ENCODE peak calls at places on chromosomes 2 and 18, in ten cellular contexts. M is adrenal gland, D is K562, N is endothelial cell of umbilical vein, H is right lobe of liver, P is stomach, X is uterus, T is A549, Z is spleen, A is IMR-90. B is an unnamed sample.

GRCh38 chr18:44744206-44745180 is 63.8 kb downstream of the SETBP1 start:
- DNase-seq in M (peak; percentile 21), P (no peak), T (no peak), N (no peak), H (no peak), D (no peak), Z (peak; percentile 78), X (no peak), A (no peak), B (peak; percentile 48)

GRCh38 chr2:226584656-226585055 is 215.0 kb downstream of the IRS1 start:
- DNase-seq in P (no peak), Z (no peak), M (no peak), H (no peak), D (no peak), A (no peak), X (no peak), T (no peak), N (no peak), B (no peak)

GRCh38 chr2:24822049-24822706 is 29.0 kb downstream of the CENPO start:
- DNase-seq in X (peak; percentile 6), T (no peak), H (no peak), P (peak; percentile 10), Z (no peak), M (no peak), A (no peak), N (no peak), D (no peak), B (no peak)

GRCh38 chr2:163756588-163756987 is 20.8 kb upstream of the FIGN start:
- DNase-seq in N (no peak), P (no peak), X (no peak), T (no peak), D (no peak), Z (no peak), H (no peak), A (no peak), M (no peak), B (no peak)

GRCh38 chr2:240520143-240520973 is 37.4 kb downstream of the ANKMY1 start:
- DNase-seq in D (no peak), A (no peak), M (no peak), X (no peak), P (no peak), T (no peak), Z (peak; percentile 66), N (no peak), H (no peak), B (no peak)

GRCh38 chr2:191155608-191156071 is 4.8 kb upstream of the STAT4 start:
- DNase-seq in X (no peak), A (peak; percentile 70), M (no peak), T (peak; percentile 68), H (no peak), P (no peak), Z (no peak), D (peak; percentile 6), N (peak; percentile 69), B (no peak)

GRCh38 chr2:239204143-239204875 is 196.5 kb downstream of the HDAC4 start:
- DNase-seq in D (no peak), P (no peak), Z (no peak), X (no peak), A (no peak), N (no peak), T (no peak), M (no peak), H (peak; percentile 40), B (no peak)

GRCh38 chr2:8215159-8215863 is 466.5 kb upstream of the ID2 start:
- DNase-seq in M (no peak), D (no peak), N (no peak), A (no peak), H (no peak), Z (no peak), P (no peak), X (no peak), T (no peak), B (no peak)

GRCh38 chr2:37644191-37644590 is 27.3 kb downstream of the CDC42EP3 start:
- DNase-seq in D (no peak), H (no peak), M (no peak), Z (no peak), X (no peak), N (peak; percentile 58), P (no peak), A (no peak), T (no peak), B (no peak)

GRCh38 chr2:10331033-10331701 is 28.5 kb downstream of the HPCAL1 start:
- DNase-seq in H (peak; percentile 73), M (peak; percentile 47), D (peak; percentile 64), Z (peak; percentile 94), N (peak; percentile 49), T (peak; percentile 81), X (peak; percentile 37), A (no peak), P (peak; percentile 78), B (no peak)

GRCh38 chr2:196677404-196677803 is 37.9 kb downstream of the CCDC150 start:
- DNase-seq in T (peak; percentile 17), H (no peak), X (no peak), Z (no peak), N (no peak), M (no peak), P (no peak), A (peak; percentile 77), D (no peak), B (no peak)

DNA sequence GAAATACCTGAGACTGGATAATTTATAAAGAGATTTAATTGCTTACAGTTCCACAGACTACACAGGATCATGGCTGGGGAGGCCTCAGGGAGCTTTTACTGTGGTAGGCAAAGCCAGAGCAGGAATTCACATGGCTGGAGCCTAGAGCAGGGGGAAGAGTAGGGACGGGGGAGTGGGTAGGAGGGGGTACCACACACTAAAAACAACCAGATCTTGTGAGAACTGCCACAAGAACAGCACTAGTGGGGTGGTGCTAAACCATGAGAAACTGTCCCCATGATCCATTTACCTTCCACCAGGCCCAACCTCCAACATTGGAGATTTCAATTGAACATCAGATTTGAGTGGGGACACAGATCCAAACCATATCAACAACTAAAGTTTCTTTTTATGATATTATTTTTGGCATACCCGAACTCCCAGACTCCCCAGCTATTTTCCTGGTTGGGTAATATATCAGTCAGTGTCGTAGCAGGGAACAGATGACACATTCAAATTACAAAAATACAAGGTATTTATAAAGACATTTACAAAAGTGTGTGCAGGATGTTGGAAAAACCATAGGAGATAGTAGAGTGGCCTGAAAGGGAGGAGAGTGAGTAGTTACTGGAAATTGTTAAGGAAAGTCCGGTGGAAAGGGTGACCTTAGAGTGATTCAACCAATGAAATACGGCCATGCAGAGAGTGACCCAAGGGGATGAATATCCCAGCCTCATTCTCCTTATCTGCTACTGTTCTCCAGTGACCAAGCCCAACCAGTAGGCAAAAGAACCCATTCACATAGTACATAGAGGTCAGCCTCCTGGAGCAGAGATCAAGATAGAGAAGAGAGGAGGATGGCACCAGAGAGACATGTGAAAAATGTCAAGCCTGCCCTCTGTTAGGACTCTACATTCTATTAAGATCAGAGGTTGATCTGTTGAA is 8.8 kb downstream of the RPL37A start:
- DNase-seq in T (no peak), Z (no peak), H (no peak), X (no peak), A (no peak), D (no peak), M (no peak), N (no peak), P (no peak), B (no peak)
- TF ChIP-seq POLR2A in T (no peak), Z (no peak), H (no peak), X (no peak), A (no peak), D (no peak), M (no peak), N (no peak), P (no peak), B (no peak)

GRCh38 chr2:103738626-103739025 is 976.8 kb downstream of the TMEM182 start:
- DNase-seq in D (no peak), M (no peak), H (no peak), A (no peak), Z (no peak), N (no peak), T (no peak), P (no peak), X (no peak), B (no peak)

GRCh38 chr2:103739216-103739615 is 977.4 kb downstream of the TMEM182 start:
- DNase-seq in P (no peak), A (no peak), Z (no peak), X (no peak), N (no peak), T (no peak), D (no peak), M (no peak), H (no peak), B (no peak)

GRCh38 chr2:103738108-103738507 is 976.3 kb downstream of the TMEM182 start:
- DNase-seq in Z (no peak), A (no peak), D (no peak), T (no peak), N (no peak), X (no peak), P (no peak), H (no peak), M (no peak), B (no peak)

GRCh38 chr2:103734911-103735310 is 973.1 kb downstream of the TMEM182 start:
- DNase-seq in D (no peak), A (no peak), P (no peak), X (no peak), H (no peak), T (no peak), Z (no peak), N (no peak), M (no peak), B (no peak)
- TF ChIP-seq CTCF in D (no peak), A (no peak), P (no peak), X (no peak), H (no peak), T (no peak), Z (no peak), N (no peak), M (no peak), B (no peak)

DNA sequence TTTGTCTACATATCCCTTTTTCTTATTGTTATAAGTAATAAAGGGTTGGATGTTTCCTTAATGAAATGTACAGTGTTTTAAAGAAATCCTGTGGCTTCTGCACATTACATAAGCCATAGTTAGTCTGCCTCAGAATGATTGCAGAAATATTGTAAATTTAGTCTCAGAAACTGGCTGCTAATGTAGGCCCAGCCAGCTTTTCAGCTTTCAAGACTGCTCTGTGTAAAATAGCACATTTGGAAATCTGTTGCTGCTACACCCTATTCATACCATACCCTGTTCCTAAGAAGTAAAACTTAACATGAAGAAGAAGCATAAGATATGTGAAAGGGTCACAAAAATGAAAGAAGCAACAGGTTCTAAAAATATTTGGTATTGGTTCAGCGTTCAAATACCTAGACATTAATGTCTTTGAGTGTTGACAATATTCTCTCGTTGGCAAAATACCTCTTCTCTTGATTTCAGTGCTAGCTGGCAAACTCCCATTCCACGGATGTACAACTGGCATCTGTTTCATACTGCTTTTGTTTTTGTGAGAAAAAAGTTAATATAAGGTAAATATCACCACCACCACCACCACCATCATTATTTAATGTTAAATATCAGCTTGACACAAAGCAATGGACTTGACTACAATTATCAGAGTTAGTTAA is 19.2 kb upstream of the NCKAP1 start:
- DNase-seq in A (no peak), Z (no peak), P (no peak), M (no peak), H (no peak), X (no peak), N (no peak), D (no peak), T (no peak), B (no peak)
- H3K27ac ChIP-seq in A (no peak overlapping the region), Z (no peak overlapping the region), P (peak overlapping the region; percentile 50), M (no peak overlapping the region), H (peak overlapping the region; percentile 68), X (no peak overlapping the region), N (no peak overlapping the region), D (no peak overlapping the region), T (peak overlapping the region; percentile 49), B (no peak overlapping the region)

GRCh38 chr2:201273330-201273983 is 13.1 kb downstream of the CASP8 start:
- DNase-seq in M (no peak), D (no peak), X (no peak), Z (no peak), A (no peak), P (no peak), N (no peak), H (no peak), T (no peak), B (no peak)
- TF ChIP-seq POLR2A in M (no peak), D (no peak), X (no peak), Z (no peak), A (no peak), P (no peak), N (no peak), H (no peak), T (no peak), B (no peak)